ENCODE peak calls at places on chromosomes 5 and 9, in four cellular contexts. One of them, this sample, is unnamed.

GRCh38 chr9:71036501-71036900 is 84.9 kb downstream of the TRPM3 start:
- DNase-seq in GM12878: no peak
- DNase-seq in K562: no peak
- DNase-seq in HL-60: no peak
- DNase-seq in this sample: no peak

GRCh38 chr5:171680485-171680884 is 105.1 kb upstream of the SMIM23 start:
- DNase-seq in K562: no peak
- DNase-seq in HL-60: no peak
- DNase-seq in GM12878: no peak
- DNase-seq in this sample: no peak

GRCh38 chr5:54021413-54022155 is 288.8 kb downstream of the ARL15 start:
- DNase-seq in HL-60: no peak
- DNase-seq in K562: peak; percentile 26
- DNase-seq in GM12878: no peak
- DNase-seq in this sample: no peak

GRCh38 chr5:141618030-141618803 is 583 bp downstream of the DIAPH1 start:
- DNase-seq in GM12878: no peak
- DNase-seq in K562: peak; percentile 87
- DNase-seq in HL-60: no peak
- DNase-seq in this sample: no peak

GRCh38 chr5:387491-388265 is 55.3 kb upstream of the EXOC3 start:
- DNase-seq in HL-60: no peak
- DNase-seq in GM12878: no peak
- DNase-seq in K562: no peak
- DNase-seq in this sample: no peak

GRCh38 chr9:93978498-93978897 is 23.3 kb upstream of the BARX1 start:
- DNase-seq in K562: no peak
- DNase-seq in GM12878: no peak
- DNase-seq in HL-60: no peak
- DNase-seq in this sample: no peak

GRCh38 chr5:126100767-126101166 is 322.4 kb upstream of the GRAMD2B start:
- DNase-seq in GM12878: no peak
- DNase-seq in K562: no peak
- DNase-seq in HL-60: no peak
- DNase-seq in this sample: no peak

GRCh38 chr9:13142776-13143175 is 136.7 kb downstream of the MPDZ start:
- DNase-seq in GM12878: no peak
- DNase-seq in HL-60: no peak
- DNase-seq in K562: no peak
- DNase-seq in this sample: no peak

GRCh38 chr5:98510111-98510510 is 263.4 kb upstream of the RGMB start:
- DNase-seq in HL-60: no peak
- DNase-seq in GM12878: no peak
- DNase-seq in K562: no peak
- DNase-seq in this sample: no peak

GRCh38 chr5:74477761-74478160 is 162.8 kb downstream of the ENC1 start:
- DNase-seq in HL-60: no peak
- DNase-seq in GM12878: no peak
- DNase-seq in K562: peak; percentile 9
- DNase-seq in this sample: no peak

GRCh38 chr5:139473565-139473964 is 2.8 kb downstream of the SMIM33 start:
- DNase-seq in K562: no peak
- DNase-seq in HL-60: no peak
- DNase-seq in GM12878: no peak
- DNase-seq in this sample: no peak

GRCh38 chr5:53426517-53426839 is 54.0 kb upstream of the FST start:
- DNase-seq in GM12878: no peak
- DNase-seq in K562: no peak
- DNase-seq in HL-60: no peak
- DNase-seq in this sample: no peak

GRCh38 chr9:91412895-91413294 is 10.7 kb downstream of the NFIL3 start:
- DNase-seq in K562: no peak
- DNase-seq in GM12878: no peak
- DNase-seq in HL-60: no peak
- DNase-seq in this sample: no peak

GRCh38 chr5:37554938-37555337 is 175.8 kb downstream of the WDR70 start:
- DNase-seq in K562: peak; percentile 48
- DNase-seq in GM12878: no peak
- DNase-seq in HL-60: no peak
- DNase-seq in this sample: no peak

GRCh38 chr9:21591221-21592062 is 109.3 kb upstream of the IFNE start:
- DNase-seq in HL-60: peak; percentile 13
- DNase-seq in GM12878: no peak
- DNase-seq in K562: no peak
- DNase-seq in this sample: no peak

GRCh38 chr5:165607026-165607425 is 2101.6 kb downstream of the MAT2B start:
- DNase-seq in K562: no peak
- DNase-seq in GM12878: no peak
- DNase-seq in HL-60: no peak
- DNase-seq in this sample: no peak

GRCh38 chr5:89878140-89878570 is 531.4 kb downstream of the CETN3 start:
- DNase-seq in GM12878: no peak
- DNase-seq in K562: peak; percentile 7
- DNase-seq in HL-60: peak; percentile 4
- DNase-seq in this sample: no peak

GRCh38 chr9:31808770-31809169 is 575.7 kb upstream of the ACO1 start:
- DNase-seq in HL-60: no peak
- DNase-seq in GM12878: no peak
- DNase-seq in K562: peak; percentile 0
- DNase-seq in this sample: no peak

DNA sequence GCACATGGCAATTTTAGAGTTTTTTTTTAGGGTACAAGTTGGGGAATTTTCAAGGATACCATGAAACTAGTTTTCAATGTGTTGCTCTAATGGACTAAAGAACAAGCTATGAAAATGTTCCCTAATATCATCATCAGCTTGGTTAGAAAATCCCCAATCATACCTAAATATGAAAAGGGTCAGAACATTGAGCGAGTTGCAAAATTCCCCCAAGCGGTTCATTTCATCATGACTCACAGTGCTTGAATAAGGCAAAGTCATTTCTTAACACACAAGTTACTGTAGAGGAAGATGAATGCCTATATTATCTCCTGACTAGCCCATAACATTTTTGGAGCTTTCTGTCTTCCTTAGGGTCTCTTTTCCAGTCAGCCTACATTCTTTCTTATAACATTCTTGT is 62.7 kb downstream of the ST8SIA4 start:
- DNase-seq in GM12878: peak; percentile 81
- DNase-seq in HL-60: no peak
- DNase-seq in K562: peak; percentile 2
- DNase-seq in this sample: no peak
- TF ChIP-seq SPI1 in GM12878: no peak
- TF ChIP-seq SPI1 in HL-60: no peak
- TF ChIP-seq SPI1 in K562: no peak
- TF ChIP-seq SPI1 in this sample: no peak

DNA sequence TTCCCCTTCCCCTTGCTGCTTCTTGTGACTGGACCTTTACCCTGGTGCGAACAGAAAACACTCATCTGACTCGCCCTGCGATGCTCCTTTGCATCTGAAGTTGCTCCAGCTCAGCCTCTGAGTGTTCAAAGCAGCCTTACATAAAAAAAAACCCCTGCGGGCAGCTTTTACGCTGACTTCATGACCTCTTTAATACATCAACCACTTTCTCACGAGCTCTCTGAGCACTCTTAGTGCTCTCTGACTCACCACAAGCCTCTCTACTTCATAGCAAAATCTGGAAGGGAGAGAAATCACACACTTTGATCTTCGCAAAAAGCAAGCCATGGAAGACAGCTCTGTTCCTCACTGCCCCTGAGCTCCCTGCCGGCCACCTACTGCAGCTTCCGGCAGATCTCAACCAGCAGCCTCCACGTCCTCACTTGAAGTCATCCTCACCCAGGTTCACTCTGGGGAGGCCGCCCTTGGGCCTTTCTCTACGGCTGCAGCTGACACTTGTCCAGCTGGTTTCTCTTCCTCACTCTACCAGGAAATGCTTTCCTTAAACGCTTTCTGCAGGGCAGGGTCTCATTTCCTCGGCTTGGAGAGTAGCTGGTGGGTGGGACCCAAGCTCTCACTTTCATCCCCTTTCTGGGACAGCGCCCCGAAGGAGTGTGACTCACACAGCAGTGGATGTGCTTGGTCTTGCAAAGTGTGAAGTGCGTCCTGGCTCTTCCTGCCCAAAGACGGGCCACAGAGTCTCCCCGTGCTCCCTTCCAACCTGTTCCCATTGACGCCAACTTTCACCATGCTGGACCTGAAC is 5.3 kb downstream of the SLC34A1 start:
- DNase-seq in K562: no peak
- DNase-seq in GM12878: peak; percentile 71
- DNase-seq in HL-60: no peak
- DNase-seq in this sample: no peak
- TF ChIP-seq SPI1 in K562: no peak
- TF ChIP-seq SPI1 in GM12878: peak; percentile 76
- TF ChIP-seq SPI1 in HL-60: no peak
- TF ChIP-seq SPI1 in this sample: peak; percentile 82

DNA sequence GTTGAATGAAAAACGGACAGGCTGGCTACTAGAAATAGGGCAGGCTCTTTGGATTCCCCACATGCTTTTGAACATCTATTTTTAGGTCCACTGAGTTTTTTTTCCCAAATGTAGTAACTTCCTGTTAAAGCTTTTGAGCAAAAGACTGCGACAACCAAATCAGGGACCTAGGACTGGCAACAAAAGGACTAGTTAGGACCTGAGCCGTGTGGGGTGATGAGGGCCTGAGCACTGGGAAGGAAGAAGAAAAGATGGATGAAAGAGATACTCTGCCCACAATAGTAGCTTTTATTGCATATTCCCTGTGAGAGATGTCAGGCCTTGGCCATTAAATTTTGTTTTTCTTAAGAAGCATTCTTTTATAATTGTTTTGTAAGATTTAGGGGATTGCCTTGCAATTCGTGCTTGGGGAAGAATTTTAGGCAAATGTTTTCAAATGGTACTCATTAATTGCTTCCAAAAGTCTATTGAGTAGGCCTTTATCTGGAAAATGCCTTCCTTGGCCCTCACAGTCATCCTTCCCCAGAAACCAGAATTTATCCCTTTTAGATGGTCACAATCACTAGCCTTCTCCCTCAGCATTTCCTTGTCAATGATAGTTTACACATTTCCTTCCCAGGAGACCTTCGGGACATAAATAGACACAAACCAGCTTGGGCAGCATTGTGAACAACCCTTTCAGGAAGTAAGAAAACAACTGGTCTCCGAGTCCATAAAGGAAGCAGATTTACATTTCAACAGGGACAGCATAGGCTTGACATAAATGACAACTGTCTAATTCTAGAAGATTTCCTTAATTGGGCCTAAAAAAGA is 166.5 kb downstream of the RMI1 start:
- DNase-seq in GM12878: no peak
- DNase-seq in HL-60: no peak
- DNase-seq in K562: no peak
- DNase-seq in this sample: no peak
- TF ChIP-seq SPI1 in GM12878: no peak
- TF ChIP-seq SPI1 in HL-60: no peak
- TF ChIP-seq SPI1 in K562: no peak
- TF ChIP-seq SPI1 in this sample: no peak

GRCh38 chr9:84858373-84858772 is 188.8 kb downstream of the NTRK2 start:
- DNase-seq in HL-60: no peak
- DNase-seq in K562: no peak
- DNase-seq in GM12878: no peak
- DNase-seq in this sample: no peak

GRCh38 chr9:84852902-84853301 is 183.4 kb downstream of the NTRK2 start:
- DNase-seq in HL-60: no peak
- DNase-seq in GM12878: no peak
- DNase-seq in K562: no peak
- DNase-seq in this sample: no peak

GRCh38 chr9:84851935-84852585 is 182.5 kb downstream of the NTRK2 start:
- DNase-seq in GM12878: no peak
- DNase-seq in HL-60: no peak
- DNase-seq in K562: no peak
- DNase-seq in this sample: no peak

GRCh38 chr9:84857224-84857623 is 187.7 kb downstream of the NTRK2 start:
- DNase-seq in K562: no peak
- DNase-seq in HL-60: no peak
- DNase-seq in GM12878: no peak
- DNase-seq in this sample: no peak

DNA sequence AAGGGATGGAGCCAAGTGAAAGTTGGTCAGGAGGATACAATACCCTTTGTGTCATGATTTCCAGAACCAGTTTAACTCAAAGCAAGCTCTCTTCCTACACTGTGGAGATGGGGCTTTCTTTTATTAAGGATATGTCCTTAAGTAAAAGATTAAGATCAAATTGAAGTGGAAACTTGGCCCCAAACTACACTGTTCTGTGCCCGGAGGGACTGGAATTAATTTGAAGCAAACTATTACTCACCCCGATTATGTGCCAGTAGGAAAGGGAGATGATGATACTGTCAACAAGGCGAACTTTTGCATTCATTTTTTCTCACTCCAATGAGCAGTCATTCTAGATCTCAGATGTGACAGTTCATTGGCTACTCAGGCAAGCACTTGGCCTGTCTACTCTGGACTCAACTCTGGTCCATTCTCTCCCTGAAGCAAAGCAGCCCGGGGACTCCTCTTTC is 186.7 kb downstream of the NTRK2 start:
- DNase-seq in HL-60: no peak
- DNase-seq in GM12878: no peak
- DNase-seq in K562: no peak
- DNase-seq in this sample: no peak
- TF ChIP-seq SPI1 in HL-60: no peak
- TF ChIP-seq SPI1 in GM12878: no peak
- TF ChIP-seq SPI1 in K562: no peak
- TF ChIP-seq SPI1 in this sample: no peak

GRCh38 chr9:34419716-34420504 is 38.5 kb downstream of the FAM219A start:
- DNase-seq in K562: no peak
- DNase-seq in GM12878: no peak
- DNase-seq in HL-60: no peak
- DNase-seq in this sample: no peak
- TF ChIP-seq SPI1 in K562: no peak
- TF ChIP-seq SPI1 in GM12878: no peak
- TF ChIP-seq SPI1 in HL-60: no peak
- TF ChIP-seq SPI1 in this sample: no peak

GRCh38 chr5:93055971-93056370 is 525.0 kb downstream of the NR2F1-AS1 start:
- DNase-seq in GM12878: no peak
- DNase-seq in K562: no peak
- DNase-seq in HL-60: no peak
- DNase-seq in this sample: no peak

GRCh38 chr5:93054424-93055165 is 526.4 kb downstream of the NR2F1-AS1 start:
- DNase-seq in K562: no peak
- DNase-seq in HL-60: peak; percentile 14
- DNase-seq in GM12878: no peak
- DNase-seq in this sample: no peak

GRCh38 chr5:93055556-93055955 is 525.5 kb downstream of the NR2F1-AS1 start:
- DNase-seq in K562: no peak
- DNase-seq in HL-60: no peak
- DNase-seq in GM12878: no peak
- DNase-seq in this sample: no peak

GRCh38 chr5:93057311-93057710 is 523.7 kb downstream of the NR2F1-AS1 start:
- DNase-seq in GM12878: no peak
- DNase-seq in HL-60: no peak
- DNase-seq in K562: no peak
- DNase-seq in this sample: no peak

DNA sequence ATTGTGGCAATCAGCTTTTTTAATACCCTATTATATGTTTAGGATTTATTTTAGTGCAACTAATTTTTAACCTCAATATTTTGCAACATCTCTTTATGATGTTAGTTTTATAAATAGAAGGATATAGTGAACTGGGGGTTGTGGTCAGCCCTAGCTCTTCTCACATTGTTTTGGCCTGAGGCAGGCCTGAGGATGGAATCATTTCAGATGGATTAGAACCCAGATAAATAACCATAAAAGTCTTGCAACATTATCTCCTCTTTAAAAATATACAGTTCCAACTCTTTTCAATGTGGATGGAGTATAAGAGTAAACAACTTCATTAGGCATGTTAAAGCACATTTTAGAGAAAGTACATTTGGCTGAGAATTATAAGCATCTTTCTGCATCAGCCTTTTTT is 522.7 kb downstream of the NR2F1-AS1 start:
- DNase-seq in K562: no peak
- DNase-seq in HL-60: no peak
- DNase-seq in GM12878: no peak
- DNase-seq in this sample: no peak
- TF ChIP-seq SPI1 in K562: no peak
- TF ChIP-seq SPI1 in HL-60: no peak
- TF ChIP-seq SPI1 in GM12878: no peak
- TF ChIP-seq SPI1 in this sample: no peak

This sample was measured in GM12891.